ENCODE peak calls at places on chromosomes 11 and 22, in nine cellular contexts. Z is mesothelial cell of epicardium, I is tibial nerve, W is psoas muscle, N is GM20000, J is PC-3, S is kidney epithelial cell, A is Peyer's patch, P is prostate gland. T is an unnamed sample.

GRCh38 chr11:68935516-68936357 is 32.0 kb downstream of the IGHMBP2 start:
- DNase-seq in Z (no peak), I (no peak), W (no peak), N (no peak), J (no peak), S (no peak), A (no peak), P (no peak), T (no peak)

GRCh38 chr22:41284465-41284864 is 1.5 kb downstream of the RANGAP1 start:
- DNase-seq in Z (no peak), I (no peak), W (no peak), N (no peak), J (no peak), S (no peak), A (no peak), P (no peak), T (no peak)

GRCh38 chr11:111660822-111661221 is 58.6 kb downstream of the SIK2 start:
- DNase-seq in Z (no peak), I (no peak), W (no peak), N (no peak), J (no peak), S (no peak), A (no peak), P (no peak), T (no peak)

GRCh38 chr22:37186228-37186996 is 1.6 kb downstream of the C1QTNF6 start:
- DNase-seq in Z (no peak), I (peak), W (peak), N (peak), J (peak), S (no peak), A (peak), P (no peak), T (no peak)

GRCh38 chr11:1884123-1884415 is 7.6 kb downstream of the PRR33 start:
- DNase-seq in Z (no peak), I (no peak), W (no peak), N (no peak), J (no peak), S (no peak), A (no peak), P (no peak), T (no peak)

GRCh38 chr22:44891293-44891747 is 118.5 kb downstream of the PHF21B start:
- DNase-seq in Z (no peak), I (no peak), W (no peak), N (no peak), J (no peak), S (no peak), A (peak), P (no peak), T (no peak)

GRCh38 chr11:126310229-126310991 is 6.5 kb downstream of the DCPS start:
- DNase-seq in Z (peak), I (peak), W (peak), N (peak), J (peak), S (no peak), A (peak), P (peak), T (peak)

GRCh38 chr22:44045171-44045570 is 21.1 kb downstream of the PARVB start:
- DNase-seq in Z (no peak), I (no peak), W (no peak), N (no peak), J (peak), S (no peak), A (no peak), P (no peak), T (no peak)

GRCh38 chr11:57459112-57460016 is 964 bp upstream of the RTN4RL2 start:
- DNase-seq in Z (no peak), I (no peak), W (no peak), N (peak), J (peak), S (no peak), A (no peak), P (no peak), T (no peak)

GRCh38 chr11:75539459-75540022 is 13.8 kb upstream of the GDPD5 start:
- DNase-seq in Z (no peak), I (no peak), W (no peak), N (no peak), J (no peak), S (no peak), A (no peak), P (no peak), T (no peak)

GRCh38 chr22:46019351-46019750 is 42.4 kb upstream of the WNT7B start:
- DNase-seq in Z (no peak), I (no peak), W (no peak), N (no peak), J (peak), S (no peak), A (no peak), P (no peak), T (no peak)

GRCh38 chr11:126332221-126332711 is 23.2 kb upstream of the ST3GAL4 start:
- DNase-seq in Z (no peak), I (peak), W (peak), N (no peak), J (peak), S (no peak), A (peak), P (no peak), T (peak)

GRCh38 chr22:42432818-42433217 is 615 bp upstream of the NFAM1 start:
- DNase-seq in Z (no peak), I (no peak), W (no peak), N (no peak), J (no peak), S (no peak), A (no peak), P (no peak), T (no peak)

GRCh38 chr22:20251491-20251890 is 16.6 kb downstream of the RTN4R start:
- DNase-seq in Z (no peak), I (no peak), W (no peak), N (no peak), J (no peak), S (no peak), A (no peak), P (no peak), T (no peak)

GRCh38 chr11:87445002-87445401 is 407.3 kb downstream of the TMEM135 start:
- DNase-seq in Z (no peak), I (no peak), W (no peak), N (no peak), J (peak), S (no peak), A (no peak), P (no peak), T (no peak)

GRCh38 chr11:17846852-17847453 is 112.4 kb downstream of the KCNC1 start:
- DNase-seq in Z (no peak), I (no peak), W (peak), N (no peak), J (peak), S (no peak), A (no peak), P (no peak), T (no peak)

GRCh38 chr11:61019037-61019817 is 47.7 kb downstream of the CD6 start:
- DNase-seq in Z (no peak), I (no peak), W (no peak), N (no peak), J (no peak), S (no peak), A (peak), P (no peak), T (no peak)

GRCh38 chr11:79609511-79609910 is 168.7 kb upstream of the TENM4 start:
- DNase-seq in Z (no peak), I (no peak), W (no peak), N (no peak), J (no peak), S (no peak), A (no peak), P (no peak), T (no peak)

GRCh38 chr11:77633856-77634425 is 3.7 kb downstream of the CLNS1A start:
- DNase-seq in Z (no peak), I (no peak), W (no peak), N (no peak), J (no peak), S (no peak), A (no peak), P (no peak), T (no peak)

GRCh38 chr11:15861256-15861655 is 495.1 kb downstream of the SOX6 start:
- DNase-seq in Z (no peak), I (no peak), W (no peak), N (no peak), J (no peak), S (no peak), A (no peak), P (no peak), T (no peak)

GRCh38 chr11:47241740-47242400 is 6.7 kb downstream of the ACP2 start:
- DNase-seq in Z (no peak), I (no peak), W (no peak), N (no peak), J (peak), S (no peak), A (no peak), P (no peak), T (no peak)

GRCh38 chr11:118696673-118697226 is 17.3 kb upstream of the TREH start:
- DNase-seq in Z (no peak), I (no peak), W (no peak), N (no peak), J (no peak), S (no peak), A (no peak), P (no peak), T (no peak)

GRCh38 chr11:30326114-30326783 is 3.3 kb downstream of the ARL14EP start:
- DNase-seq in Z (no peak), I (no peak), W (no peak), N (no peak), J (peak), S (no peak), A (no peak), P (no peak), T (no peak)

GRCh38 chr11:27100534-27100933 is 59.9 kb downstream of the BBOX1 start:
- DNase-seq in Z (no peak), I (peak), W (no peak), N (no peak), J (no peak), S (no peak), A (no peak), P (no peak), T (no peak)

GRCh38 chr11:102330226-102330625 is 12.9 kb downstream of the BIRC3 start:
- DNase-seq in Z (no peak), I (no peak), W (no peak), N (no peak), J (no peak), S (no peak), A (no peak), P (no peak), T (no peak)

GRCh38 chr22:38946771-38947170 is 10.6 kb upstream of the APOBEC3A start:
- DNase-seq in Z (no peak), I (no peak), W (no peak), N (no peak), J (no peak), S (no peak), A (no peak), P (no peak), T (no peak)

GRCh38 chr11:2533642-2534115 is 88.9 kb downstream of the KCNQ1 start:
- DNase-seq in Z (peak), I (peak), W (peak), N (peak), J (peak), S (peak), A (peak), P (no peak), T (peak)

GRCh38 chr11:128796275-128796674 is 70.8 kb downstream of the KCNJ1 start:
- DNase-seq in Z (no peak), I (no peak), W (no peak), N (peak), J (peak), S (no peak), A (no peak), P (no peak), T (no peak)

GRCh38 chr22:39138357-39138997 is 14.0 kb downstream of the CBX7 start:
- DNase-seq in Z (no peak), I (no peak), W (no peak), N (no peak), J (no peak), S (no peak), A (no peak), P (no peak), T (no peak)

GRCh38 chr11:108135845-108136599 is 14.7 kb downstream of the ACAT1 start:
- DNase-seq in Z (no peak), I (no peak), W (no peak), N (peak), J (peak), S (no peak), A (no peak), P (no peak), T (no peak)

GRCh38 chr22:20267441-20268288 is 453 bp downstream of the RTN4R start:
- DNase-seq in Z (no peak), I (no peak), W (no peak), N (no peak), J (peak), S (no peak), A (peak), P (no peak), T (no peak)

GRCh38 chr22:44661070-44661469 is 40.9 kb upstream of the PRR5 start:
- DNase-seq in Z (no peak), I (no peak), W (no peak), N (no peak), J (no peak), S (no peak), A (no peak), P (no peak), T (no peak)

GRCh38 chr11:43927070-43927469 is 15.4 kb upstream of the C11orf96 start:
- DNase-seq in Z (no peak), I (no peak), W (no peak), N (no peak), J (no peak), S (no peak), A (no peak), P (no peak), T (no peak)

GRCh38 chr11:85725510-85726258 is 39.7 kb upstream of the CCDC89 start:
- DNase-seq in Z (no peak), I (no peak), W (no peak), N (no peak), J (peak), S (peak), A (no peak), P (no peak), T (no peak)

GRCh38 chr11:66856496-66857233 is at the start of gene LRFN4:
- DNase-seq in Z (peak), I (no peak), W (no peak), N (peak), J (peak), S (no peak), A (no peak), P (no peak), T (no peak)

GRCh38 chr11:133930053-133930766 is 26.6 kb downstream of the IGSF9B start:
- DNase-seq in Z (no peak), I (no peak), W (no peak), N (no peak), J (no peak), S (no peak), A (no peak), P (no peak), T (no peak)

GRCh38 chr11:133931449-133932060 is 25.2 kb downstream of the IGSF9B start:
- DNase-seq in Z (no peak), I (no peak), W (no peak), N (no peak), J (no peak), S (no peak), A (no peak), P (no peak), T (no peak)

GRCh38 chr11:133928628-133929059 is 28.1 kb downstream of the IGSF9B start:
- DNase-seq in Z (no peak), I (no peak), W (no peak), N (no peak), J (peak), S (no peak), A (no peak), P (peak), T (no peak)

GRCh38 chr11:133929401-133930052 is 27.2 kb downstream of the IGSF9B start:
- DNase-seq in Z (no peak), I (no peak), W (no peak), N (no peak), J (no peak), S (no peak), A (no peak), P (no peak), T (no peak)

GRCh38 chr11:133930767-133931448 is 25.9 kb downstream of the IGSF9B start:
- DNase-seq in Z (no peak), I (no peak), W (no peak), N (no peak), J (peak), S (no peak), A (no peak), P (no peak), T (no peak)
- TF ChIP-seq CTCF in Z (peak), I (no peak), W (no peak), N (no peak), J (peak), S (peak), A (no peak), P (peak), T (no peak)

DNA sequence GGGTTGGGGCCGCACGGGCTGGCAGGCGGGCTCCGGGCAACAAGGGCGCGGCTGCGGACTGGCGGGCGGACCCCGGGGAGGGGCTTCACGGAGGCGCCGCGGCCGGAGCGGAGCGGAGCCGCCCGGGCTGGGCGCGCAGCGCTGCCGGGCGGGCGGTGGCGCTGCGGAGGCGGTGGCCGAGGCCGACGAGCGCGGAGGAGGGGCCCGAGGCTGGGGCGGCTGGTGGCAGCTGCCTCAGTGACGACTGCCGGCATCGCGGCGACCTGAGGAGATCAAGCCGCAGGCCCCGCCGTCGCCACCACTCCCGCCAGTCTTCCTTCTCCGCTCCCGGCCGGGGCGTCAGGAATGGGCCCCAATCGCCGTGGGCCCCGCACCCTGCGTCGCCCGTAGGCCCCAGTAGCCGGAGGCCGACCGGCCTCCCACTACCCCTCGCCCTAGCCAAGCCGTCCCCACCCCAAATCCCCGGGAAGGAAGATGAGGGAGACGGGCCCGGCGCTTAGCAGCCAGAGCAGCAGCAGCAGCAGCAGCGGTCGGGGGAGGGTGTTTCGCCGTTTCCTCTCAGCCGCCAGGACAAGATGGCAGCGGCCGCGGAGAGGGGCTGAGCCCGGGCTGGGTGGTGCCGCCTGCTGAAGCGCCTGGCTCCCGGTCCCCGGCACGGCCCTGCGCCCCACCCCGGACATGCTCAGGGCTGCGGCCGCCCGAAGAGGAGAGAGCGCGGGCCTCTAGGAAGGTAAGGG is at the start of gene HIPK3:
- DNase-seq in Z (peak), I (peak), W (peak), N (peak), J (peak), S (no peak), A (peak), P (peak), T (peak)
- TF ChIP-seq CTCF in Z (no peak), I (peak), W (peak), N (peak), J (no peak), S (no peak), A (no peak), P (peak), T (no peak)

GRCh38 chr11:65013692-65014145 is 241 bp upstream of the ARL2 start:
- DNase-seq in Z (no peak), I (peak), W (peak), N (peak), J (peak), S (no peak), A (peak), P (peak), T (peak)
- TF ChIP-seq CTCF in Z (peak), I (no peak), W (no peak), N (peak), J (peak), S (peak), A (no peak), P (peak), T (peak)

DNA sequence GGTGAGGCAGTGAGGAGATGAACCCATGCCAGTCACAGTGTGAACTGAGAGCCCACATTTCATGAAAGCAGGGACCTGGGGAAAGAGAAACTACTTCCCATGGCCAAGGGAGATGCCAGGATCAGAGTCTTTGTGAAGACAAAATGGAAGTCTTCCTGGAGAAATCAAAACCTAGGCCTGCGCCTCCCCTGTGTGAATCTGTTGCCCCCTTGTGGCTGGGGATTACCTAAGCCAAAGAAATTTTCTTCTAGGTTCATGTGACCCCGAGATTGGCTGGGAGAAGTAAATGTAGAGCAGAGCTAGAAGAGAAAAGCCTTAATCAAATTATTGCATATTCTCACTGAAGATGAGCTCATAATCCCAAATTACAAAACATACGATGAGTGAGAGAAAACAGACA is 1075.3 kb downstream of the TBC1D22A start:
- DNase-seq in Z (no peak), I (no peak), W (no peak), N (no peak), J (peak), S (no peak), A (no peak), P (no peak), T (no peak)
- TF ChIP-seq CTCF in Z (no peak), I (no peak), W (no peak), N (no peak), J (peak), S (peak), A (no peak), P (no peak), T (no peak)

GRCh38 chr11:10414181-10414580 is 40.9 kb upstream of the AMPD3 start:
- DNase-seq in Z (no peak), I (no peak), W (no peak), N (no peak), J (no peak), S (no peak), A (no peak), P (no peak), T (no peak)

GRCh38 chr11:10412266-10412665 is 42.8 kb upstream of the AMPD3 start:
- DNase-seq in Z (no peak), I (no peak), W (no peak), N (no peak), J (peak), S (no peak), A (no peak), P (no peak), T (no peak)

GRCh38 chr11:10410844-10411200 is 44.2 kb upstream of the AMPD3 start:
- DNase-seq in Z (no peak), I (no peak), W (no peak), N (no peak), J (no peak), S (no peak), A (no peak), P (no peak), T (no peak)

GRCh38 chr11:10414659-10415058 is 40.4 kb upstream of the AMPD3 start:
- DNase-seq in Z (no peak), I (peak), W (peak), N (no peak), J (no peak), S (no peak), A (no peak), P (no peak), T (no peak)

GRCh38 chr11:10413268-10413667 is 41.8 kb upstream of the AMPD3 start:
- DNase-seq in Z (no peak), I (no peak), W (no peak), N (no peak), J (peak), S (no peak), A (no peak), P (no peak), T (no peak)
- TF ChIP-seq CTCF in Z (no peak), I (no peak), W (no peak), N (no peak), J (peak), S (no peak), A (peak), P (peak), T (no peak)

DNA sequence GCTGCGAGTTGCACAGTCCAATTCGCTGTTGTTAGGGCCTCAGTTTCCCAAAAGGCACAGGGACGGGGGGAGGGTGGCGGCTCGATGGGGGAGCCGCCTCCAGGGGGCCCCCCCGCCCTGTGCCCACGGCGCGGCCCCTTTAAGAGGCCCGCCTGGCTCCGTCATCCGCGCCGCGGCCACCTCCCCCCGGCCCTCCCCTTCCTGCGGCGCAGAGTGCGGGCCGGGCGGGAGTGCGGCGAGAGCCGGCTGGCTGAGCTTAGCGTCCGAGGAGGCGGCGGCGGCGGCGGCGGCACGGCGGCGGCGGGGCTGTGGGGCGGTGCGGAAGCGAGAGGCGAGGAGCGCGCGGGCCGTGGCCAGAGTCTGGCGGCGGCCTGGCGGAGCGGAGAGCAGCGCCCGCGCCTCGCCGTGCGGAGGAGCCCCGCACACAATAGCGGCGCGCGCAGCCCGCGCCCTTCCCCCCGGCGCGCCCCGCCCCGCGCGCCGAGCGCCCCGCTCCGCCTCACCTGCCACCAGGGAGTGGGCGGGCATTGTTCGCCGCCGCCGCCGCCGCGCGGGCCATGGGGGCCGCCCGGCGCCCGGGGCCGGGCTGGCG is at the start of gene BCR:
- DNase-seq in Z (peak), I (peak), W (peak), N (peak), J (peak), S (no peak), A (peak), P (peak), T (no peak)
- TF ChIP-seq CTCF in Z (no peak), I (peak), W (no peak), N (peak), J (no peak), S (no peak), A (no peak), P (no peak), T (no peak)

T was measured in omental fat pad.